ENCODE peak calls at places on chromosomes 7 and 10, in eight cellular contexts. D, P, E, N, Y, M, V and U are unnamed samples. For H3K4me1, the result is how much of the 10 kb centered on the place peaks cover.

GRCh38 chr7:100091411-100092181 is 2.8 kb downstream of the COPS6 start:
- DNase-seq in D (no peak), P (no peak), E (no peak), N (peak), Y (no peak), M (no peak), V (no peak), U (no peak)

GRCh38 chr7:107148721-107149120 is 20.1 kb upstream of the HBP1 start:
- DNase-seq in D (no peak), P (no peak), E (no peak), N (no peak), Y (no peak), M (no peak), V (no peak), U (no peak)

GRCh38 chr7:131688738-131689661 is 132.6 kb upstream of the PODXL start:
- DNase-seq in D (peak), P (peak), E (peak), N (peak), Y (peak), M (peak), V (peak), U (peak)

GRCh38 chr10:95604630-95605029 is 43.5 kb upstream of the SORBS1 start:
- DNase-seq in D (no peak), P (no peak), E (no peak), N (no peak), Y (no peak), M (no peak), V (no peak), U (no peak)

GRCh38 chr7:12653127-12653917 is 34.1 kb upstream of the ARL4A start:
- DNase-seq in D (no peak), P (no peak), E (no peak), N (no peak), Y (no peak), M (no peak), V (no peak), U (no peak)

GRCh38 chr7:22193361-22194016 is 163.5 kb downstream of the RAPGEF5 start:
- DNase-seq in D (peak), P (no peak), E (peak), N (no peak), Y (peak), M (no peak), V (peak), U (peak)

GRCh38 chr7:377069-378040 is 87.4 kb downstream of the FOXL3 start:
- DNase-seq in D (no peak), P (no peak), E (no peak), N (no peak), Y (no peak), M (peak), V (peak), U (peak)

GRCh38 chr7:34385385-34385784 is 272.6 kb upstream of the NPSR1 start:
- DNase-seq in D (no peak), P (no peak), E (no peak), N (no peak), Y (no peak), M (no peak), V (no peak), U (no peak)

GRCh38 chr10:35640474-35640873 is 1.6 kb downstream of the FZD8 start:
- DNase-seq in D (peak), P (no peak), E (peak), N (peak), Y (peak), M (peak), V (peak), U (peak)

GRCh38 chr7:143401265-143401664 is 7.4 kb downstream of the EPHA1 start:
- DNase-seq in D (no peak), P (no peak), E (no peak), N (no peak), Y (no peak), M (no peak), V (no peak), U (no peak)

GRCh38 chr10:115129752-115130151 is 36.6 kb downstream of the ATRNL1 start:
- DNase-seq in D (peak), P (no peak), E (no peak), N (peak), Y (no peak), M (no peak), V (no peak), U (no peak)

GRCh38 chr10:122514045-122514840 is 46.3 kb upstream of the DMBT1 start:
- DNase-seq in D (no peak), P (no peak), E (no peak), N (peak), Y (no peak), M (no peak), V (no peak), U (no peak)

GRCh38 chr10:45592926-45593325 is 79.6 kb downstream of the ZFAND4 start:
- DNase-seq in D (no peak), P (no peak), E (no peak), N (no peak), Y (no peak), M (no peak), V (no peak), U (no peak)

GRCh38 chr10:78972160-78972946 is 96.4 kb upstream of the ZMIZ1 start:
- DNase-seq in D (peak), P (no peak), E (peak), N (peak), Y (peak), M (peak), V (peak), U (peak)

GRCh38 chr7:116187400-116187799 is 22.9 kb upstream of the TES start:
- DNase-seq in D (no peak), P (no peak), E (no peak), N (no peak), Y (no peak), M (no peak), V (no peak), U (no peak)
- H3K27ac ChIP-seq in D (no peak), P (no peak), E (no peak), N (no peak), Y (no peak), M (no peak), V (no peak), U (no peak)

GRCh38 chr10:72176701-72177100 is 39.1 kb upstream of the ANAPC16 start:
- DNase-seq in D (no peak), P (no peak), E (peak), N (no peak), Y (no peak), M (no peak), V (no peak), U (no peak)
- H3K4me1 ChIP-seq in D (under half), P (under half), E (under half), N (under half), Y (under half), M (under half), V (under half), U (under half)

GRCh38 chr7:2151801-2152612 is 80.7 kb downstream of the MAD1L1 start:
- DNase-seq in D (no peak), P (no peak), E (no peak), N (no peak), Y (no peak), M (no peak), V (no peak), U (peak)

GRCh38 chr7:2150445-2150815 is 82.3 kb downstream of the MAD1L1 start:
- DNase-seq in D (no peak), P (no peak), E (no peak), N (no peak), Y (no peak), M (no peak), V (no peak), U (no peak)

GRCh38 chr7:2149672-2150444 is 82.9 kb downstream of the MAD1L1 start:
- DNase-seq in D (no peak), P (no peak), E (no peak), N (no peak), Y (no peak), M (no peak), V (no peak), U (no peak)

GRCh38 chr7:2152646-2153045 is 80.1 kb downstream of the MAD1L1 start:
- DNase-seq in D (no peak), P (no peak), E (no peak), N (no peak), Y (no peak), M (no peak), V (no peak), U (peak)

DNA sequence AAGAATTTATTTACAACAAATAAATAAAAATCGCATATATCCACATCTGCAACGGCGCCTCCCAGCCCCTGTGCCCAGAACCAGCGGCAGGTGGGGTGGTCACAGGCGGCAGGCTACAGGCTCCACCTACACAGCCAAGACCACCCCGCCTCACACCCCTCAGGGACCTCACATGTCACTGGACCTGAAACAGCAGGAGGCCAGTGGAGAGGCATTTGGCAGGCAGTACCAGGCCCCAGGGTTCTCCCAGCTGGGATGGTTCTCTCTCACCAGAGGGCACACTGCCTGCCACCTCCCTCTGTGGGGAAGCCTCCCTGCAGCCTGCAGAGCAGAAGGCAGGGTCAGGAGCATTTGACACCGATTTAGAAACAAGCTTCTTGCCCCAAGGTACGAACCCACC is 81.5 kb downstream of the MAD1L1 start:
- DNase-seq in D (no peak), P (no peak), E (no peak), N (no peak), Y (no peak), M (no peak), V (no peak), U (no peak)
- H3K27ac ChIP-seq in D (no peak), P (no peak), E (no peak), N (no peak), Y (no peak), M (no peak), V (no peak), U (no peak)

DNA sequence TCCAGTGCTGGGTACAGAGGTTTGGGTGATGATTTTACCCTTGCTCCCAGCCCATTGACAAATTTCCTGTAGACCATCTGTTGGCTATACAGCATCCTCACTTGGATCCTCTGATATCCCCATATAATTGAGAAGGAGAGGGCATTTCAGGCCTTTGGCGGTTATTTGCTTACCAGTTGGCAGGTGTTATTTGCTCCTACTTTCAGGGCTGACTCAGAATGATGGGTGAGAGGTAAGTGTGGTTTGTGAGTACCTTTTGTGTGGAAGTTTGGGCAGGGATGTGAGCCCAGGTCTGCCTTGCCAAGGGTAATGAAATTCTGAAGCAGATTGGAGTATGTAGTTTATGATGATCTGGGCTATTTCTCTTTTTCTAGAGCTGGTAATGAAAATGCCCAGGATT is 93.6 kb downstream of the LRMDA start:
- DNase-seq in D (no peak), P (no peak), E (no peak), N (no peak), Y (no peak), M (no peak), V (no peak), U (no peak)
- H3K4me1 ChIP-seq in D (under half), P (under half), E (under half), N (under half), Y (under half), M (under half), V (under half), U (under half)

DNA sequence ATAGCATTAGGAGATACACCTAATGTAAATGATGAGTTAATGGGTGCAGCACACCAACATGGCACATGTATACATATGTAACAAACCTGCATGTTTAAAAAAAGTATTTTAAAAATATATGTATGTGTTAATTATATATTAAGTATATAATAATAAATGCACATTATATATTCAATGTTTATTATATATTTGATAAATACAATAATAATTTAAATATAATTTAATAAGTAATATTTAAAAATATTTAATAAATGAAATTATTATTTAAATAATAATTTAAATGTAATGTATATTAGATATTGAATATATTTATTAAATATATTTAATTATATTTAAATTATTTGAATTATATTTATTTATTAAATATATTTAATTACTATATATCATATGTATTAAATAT is 661.3 kb upstream of the COBL start:
- DNase-seq in D (no peak), P (no peak), E (no peak), N (no peak), Y (no peak), M (no peak), V (no peak), U (no peak)
- H3K27ac ChIP-seq in D (no peak), P (no peak), E (no peak), N (no peak), Y (no peak), M (no peak), V (no peak), U (no peak)

GRCh38 chr10:43399911-43400310 is 9.1 kb downstream of the HNRNPF start:
- DNase-seq in D (no peak), P (no peak), E (no peak), N (no peak), Y (no peak), M (no peak), V (no peak), U (no peak)
- H3K4me1 ChIP-seq in D (under half), P (half or more), E (half or more), N (half or more), Y (under half), M (under half), V (under half), U (under half)

GRCh38 chr10:62239994-62240393 is 28.6 kb downstream of the RTKN2 start:
- DNase-seq in D (no peak), P (no peak), E (no peak), N (no peak), Y (no peak), M (no peak), V (no peak), U (no peak)

GRCh38 chr10:62244785-62245595 is 23.7 kb downstream of the RTKN2 start:
- DNase-seq in D (peak), P (peak), E (peak), N (peak), Y (peak), M (no peak), V (no peak), U (no peak)

GRCh38 chr10:62243647-62243997 is 25.0 kb downstream of the RTKN2 start:
- DNase-seq in D (no peak), P (no peak), E (no peak), N (no peak), Y (no peak), M (no peak), V (no peak), U (no peak)

GRCh38 chr10:62248465-62248864 is 20.2 kb downstream of the RTKN2 start:
- DNase-seq in D (peak), P (no peak), E (no peak), N (no peak), Y (no peak), M (no peak), V (no peak), U (no peak)

GRCh38 chr10:62244088-62244487 is 24.6 kb downstream of the RTKN2 start:
- DNase-seq in D (no peak), P (no peak), E (no peak), N (no peak), Y (no peak), M (no peak), V (no peak), U (no peak)
- H3K27ac ChIP-seq in D (peak), P (no peak), E (peak), N (peak), Y (peak), M (peak), V (peak), U (no peak)

GRCh38 chr10:119267384-119267783 is 60.0 kb downstream of the GRK5 start:
- DNase-seq in D (no peak), P (no peak), E (no peak), N (no peak), Y (no peak), M (no peak), V (no peak), U (no peak)
- H3K4me1 ChIP-seq in D (under half), P (under half), E (half or more), N (under half), Y (under half), M (under half), V (under half), U (under half)